ENCODE peak calls at places on chromosomes 3 and 15, in seven cellular contexts. B is esophagus squamous epithelium, I is body of pancreas, O is ovary, H is heart left ventricle, N is esophagus muscularis mucosa, G is HCT116. Z is an unnamed sample.
A peak's percentile ranks its signal among the peaks of the same experiment; 100 is the strongest.

GRCh38 chr3:197706658-197707057 is 30.0 kb downstream of the RUBCN start:
- DNase-seq in N (no peak), I (no peak), B (no peak), H (no peak), G (no peak), O (no peak), Z (no peak)

GRCh38 chr3:71029770-71030169 is 553.8 kb downstream of the FOXP1 start:
- DNase-seq in O (no peak), H (no peak), G (no peak), B (no peak), N (no peak), I (no peak), Z (no peak)

GRCh38 chr3:184952671-184953070 is 140.7 kb downstream of the VPS8 start:
- DNase-seq in G (no peak), H (no peak), N (no peak), B (no peak), I (no peak), O (no peak), Z (no peak)

GRCh38 chr3:70312336-70312735 is at the start of gene MDFIC2:
- DNase-seq in B (no peak), I (no peak), G (no peak), N (no peak), O (no peak), H (no peak), Z (no peak)

GRCh38 chr15:81002254-81003022 is 1.7 kb downstream of the TLNRD1 start:
- DNase-seq in O (peak; percentile 50), N (no peak), I (no peak), B (no peak), H (peak; percentile 34), G (no peak), Z (no peak)

GRCh38 chr3:124964432-124964831 is 29.9 kb upstream of the MUC13 start:
- DNase-seq in G (no peak), H (no peak), O (no peak), B (no peak), N (no peak), I (no peak), Z (no peak)

GRCh38 chr3:129936757-129937156 is 37.8 kb upstream of the TRH start:
- DNase-seq in H (peak; percentile 33), I (peak; percentile 66), G (no peak), B (no peak), N (no peak), O (no peak), Z (peak; percentile 59)

GRCh38 chr3:185825639-185826481 is 1.0 kb upstream of the IGF2BP2 start:
- DNase-seq in B (no peak), G (no peak), H (peak; percentile 31), O (peak; percentile 29), I (peak; percentile 62), N (no peak), Z (peak; percentile 26)

GRCh38 chr3:167394003-167394402 is 13.9 kb upstream of the ZBBX start:
- DNase-seq in H (no peak), I (no peak), B (no peak), G (no peak), N (no peak), O (no peak), Z (no peak)

GRCh38 chr3:47163023-47163989 is 607 bp downstream of the SETD2 start:
- DNase-seq in H (peak; percentile 45), G (no peak), O (peak; percentile 57), N (no peak), I (peak; percentile 49), B (no peak), Z (peak; percentile 23)

GRCh38 chr15:69450968-69451695 is 1.5 kb upstream of the RPLP1 start:
- DNase-seq in G (no peak), I (no peak), O (no peak), N (no peak), B (no peak), H (no peak), Z (no peak)

GRCh38 chr3:136042608-136043221 is 77.2 kb downstream of the PPP2R3A start:
- DNase-seq in O (no peak), B (no peak), I (peak; percentile 13), G (peak; percentile 37), N (no peak), H (no peak), Z (no peak)

GRCh38 chr3:29827756-29828155 is 546.9 kb downstream of the RBMS3 start:
- DNase-seq in O (no peak), B (no peak), N (no peak), H (no peak), G (no peak), I (no peak), Z (no peak)

GRCh38 chr3:78856164-78856563 is 911.6 kb downstream of the ROBO1 start:
- DNase-seq in O (no peak), I (no peak), B (no peak), H (no peak), G (no peak), N (no peak), Z (no peak)

GRCh38 chr3:138325990-138326389 is 3.7 kb downstream of the NME9 start:
- DNase-seq in H (no peak), N (peak; percentile 5), G (no peak), B (no peak), O (no peak), I (no peak), Z (no peak)

GRCh38 chr3:193333229-193333628 is 45.3 kb downstream of the ATP13A5 start:
- DNase-seq in H (no peak), O (no peak), B (no peak), G (no peak), N (no peak), I (no peak), Z (no peak)

GRCh38 chr3:196604548-196604947 is 34.9 kb upstream of the NRROS start:
- DNase-seq in H (no peak), O (no peak), I (no peak), B (no peak), G (no peak), N (no peak), Z (no peak)

GRCh38 chr3:142243134-142243533 is 17.7 kb upstream of the GK5 start:
- DNase-seq in B (no peak), I (no peak), N (no peak), G (no peak), O (no peak), H (no peak), Z (no peak)

GRCh38 chr3:178325330-178325729 is 210.9 kb upstream of the KCNMB2 start:
- DNase-seq in B (no peak), I (no peak), O (no peak), H (no peak), G (no peak), N (no peak), Z (no peak)

GRCh38 chr3:42852443-42852842 is 23.2 kb downstream of the CYP8B1 start:
- DNase-seq in H (no peak), O (no peak), I (no peak), G (no peak), B (no peak), N (no peak), Z (no peak)

DNA sequence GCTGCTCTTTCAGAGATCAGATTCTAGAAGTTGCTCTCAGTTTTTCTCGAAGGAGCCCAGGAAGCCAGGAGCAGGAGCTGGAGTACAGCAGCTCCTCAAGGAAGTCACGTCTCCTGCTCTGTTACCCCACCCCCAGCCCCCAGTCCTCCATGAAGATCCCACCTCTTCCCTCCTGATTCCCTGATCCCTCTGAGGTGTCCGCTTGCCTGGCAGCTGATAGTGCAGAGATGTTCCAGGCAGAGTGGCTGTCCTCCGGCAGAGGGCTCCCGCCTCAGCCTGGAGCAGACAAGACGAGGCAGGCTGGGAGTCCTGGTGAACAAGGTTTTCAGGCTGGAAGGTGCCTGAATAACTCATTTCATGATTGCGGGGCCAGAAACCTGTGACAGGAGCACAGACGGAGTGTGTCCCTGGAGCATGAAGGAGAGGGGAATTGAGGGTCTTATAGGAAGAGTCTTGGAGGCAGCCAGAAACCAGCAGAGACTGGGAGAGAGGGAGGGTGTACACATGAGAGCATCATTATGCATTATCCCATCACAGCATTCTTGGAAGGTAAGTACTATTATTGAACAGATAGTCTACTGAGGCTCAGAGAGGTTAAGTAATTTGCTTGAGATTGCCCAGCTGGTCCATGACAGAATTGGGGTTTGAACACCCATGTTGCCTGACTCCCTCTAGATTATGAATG is 1.2 kb downstream of the HRH1 start:
- DNase-seq in I (peak; percentile 39), O (peak; percentile 81), H (peak; percentile 59), N (no peak), G (peak; percentile 47), B (no peak), Z (peak; percentile 74)
- TF ChIP-seq POLR2A in I (no peak), O (no peak), H (no peak), N (no peak), G (no peak), B (no peak), Z (no peak)

GRCh38 chr15:89657691-89658200 is 2.5 kb upstream of the KIF7 start:
- DNase-seq in G (no peak), H (no peak), O (no peak), I (no peak), B (no peak), N (no peak), Z (no peak)
- H3K27me3 ChIP-seq in G (no peaks in the 10 kb centered on the region), H (no peaks in the 10 kb centered on the region), O (no peaks in the 10 kb centered on the region), I (no peaks in the 10 kb centered on the region), B (no peaks in the 10 kb centered on the region), N (no peaks in the 10 kb centered on the region), Z (no peaks in the 10 kb centered on the region)

GRCh38 chr15:26075770-26076169 is 212.6 kb upstream of the ATP10A start:
- DNase-seq in N (no peak), G (no peak), H (no peak), O (no peak), B (no peak), I (no peak), Z (no peak)
- TF ChIP-seq POLR2A in N (no peak), G (no peak), H (no peak), O (no peak), B (no peak), I (no peak), Z (no peak)

GRCh38 chr3:52843116-52843865 is 8.5 kb upstream of the MUSTN1 start:
- DNase-seq in N (no peak), B (no peak), O (no peak), I (no peak), G (no peak), H (no peak), Z (no peak)
- H3K27me3 ChIP-seq in N (no peaks in the 10 kb centered on the region), B (no peaks in the 10 kb centered on the region), O (no peaks in the 10 kb centered on the region), I (no peaks in the 10 kb centered on the region), G (no peaks in the 10 kb centered on the region), H (no peaks in the 10 kb centered on the region), Z (no peaks in the 10 kb centered on the region)

GRCh38 chr3:194928183-194928736 is 242.6 kb downstream of the FAM43A start:
- DNase-seq in I (no peak), O (no peak), H (no peak), B (no peak), N (peak; percentile 57), G (no peak), Z (no peak)

GRCh38 chr3:194928831-194929594 is 243.3 kb downstream of the FAM43A start:
- DNase-seq in I (peak; percentile 37), N (peak; percentile 91), O (no peak), B (no peak), H (no peak), G (peak; percentile 69), Z (no peak)

GRCh38 chr3:194931366-194931765 is 245.7 kb downstream of the FAM43A start:
- DNase-seq in N (peak; percentile 64), H (no peak), G (no peak), O (no peak), I (no peak), B (no peak), Z (no peak)

GRCh38 chr3:194933465-194933864 is 247.8 kb downstream of the FAM43A start:
- DNase-seq in B (no peak), I (no peak), N (peak; percentile 45), H (no peak), G (no peak), O (no peak), Z (no peak)

GRCh38 chr3:194930439-194931204 is 244.9 kb downstream of the FAM43A start:
- DNase-seq in I (peak; percentile 50), O (no peak), N (peak; percentile 90), G (no peak), H (peak; percentile 49), B (no peak), Z (peak; percentile 61)
- TF ChIP-seq POLR2A in I (no peak), O (no peak), N (no peak), G (no peak), H (no peak), B (no peak), Z (no peak)

Z was measured in uterus.